ENCODE peak calls at places on chromosome 13, in ten cellular contexts. One of them, this sample, is unnamed. For H3K4me1, the result is how much of the 10 kb centered on the place peaks cover.

GRCh38 chr13:69567514-69567913 is 540.1 kb upstream of the ATXN8OS start:
- DNase-seq in CD8-positive, alpha-beta memory T cell: no peak
- DNase-seq in left lung: no peak
- DNase-seq in psoas muscle: no peak
- DNase-seq in ascending aorta: no peak
- DNase-seq in naive thymus-derived CD4-positive, alpha-beta T cell: no peak
- DNase-seq in CD4-positive, CD25-positive, alpha-beta regulatory T cell: no peak
- DNase-seq in NT2/D1: no peak
- DNase-seq in GM23338: no peak
- DNase-seq in Karpas-422: no peak
- DNase-seq in this sample: no peak

GRCh38 chr13:43154083-43154739 is 130.8 kb downstream of the DNAJC15 start:
- DNase-seq in CD4-positive, CD25-positive, alpha-beta regulatory T cell: no peak
- DNase-seq in psoas muscle: no peak
- DNase-seq in CD8-positive, alpha-beta memory T cell: no peak
- DNase-seq in GM23338: no peak
- DNase-seq in ascending aorta: no peak
- DNase-seq in left lung: no peak
- DNase-seq in NT2/D1: no peak
- DNase-seq in naive thymus-derived CD4-positive, alpha-beta T cell: no peak
- DNase-seq in Karpas-422: no peak
- DNase-seq in this sample: no peak

GRCh38 chr13:79675931-79676658 is 195.1 kb downstream of the NDFIP2 start:
- DNase-seq in Karpas-422: no peak
- DNase-seq in naive thymus-derived CD4-positive, alpha-beta T cell: no peak
- DNase-seq in CD8-positive, alpha-beta memory T cell: no peak
- DNase-seq in ascending aorta: no peak
- DNase-seq in GM23338: no peak
- DNase-seq in left lung: no peak
- DNase-seq in CD4-positive, CD25-positive, alpha-beta regulatory T cell: no peak
- DNase-seq in NT2/D1: no peak
- DNase-seq in psoas muscle: no peak
- DNase-seq in this sample: no peak

GRCh38 chr13:35768551-35768950 is 292.1 kb upstream of the MAB21L1 start:
- DNase-seq in GM23338: no peak
- DNase-seq in CD8-positive, alpha-beta memory T cell: no peak
- DNase-seq in naive thymus-derived CD4-positive, alpha-beta T cell: no peak
- DNase-seq in NT2/D1: no peak
- DNase-seq in ascending aorta: no peak
- DNase-seq in CD4-positive, CD25-positive, alpha-beta regulatory T cell: no peak
- DNase-seq in Karpas-422: no peak
- DNase-seq in left lung: no peak
- DNase-seq in psoas muscle: no peak
- DNase-seq in this sample: no peak

GRCh38 chr13:97140611-97141010 is 81.5 kb upstream of the MBNL2 start:
- DNase-seq in psoas muscle: no peak
- DNase-seq in NT2/D1: no peak
- DNase-seq in CD8-positive, alpha-beta memory T cell: no peak
- DNase-seq in CD4-positive, CD25-positive, alpha-beta regulatory T cell: no peak
- DNase-seq in Karpas-422: no peak
- DNase-seq in ascending aorta: no peak
- DNase-seq in naive thymus-derived CD4-positive, alpha-beta T cell: no peak
- DNase-seq in left lung: no peak
- DNase-seq in GM23338: no peak
- DNase-seq in this sample: no peak

GRCh38 chr13:113658836-113659235 is 838 bp upstream of the ATP4B start:
- DNase-seq in ascending aorta: peak
- DNase-seq in psoas muscle: peak
- DNase-seq in CD8-positive, alpha-beta memory T cell: no peak
- DNase-seq in naive thymus-derived CD4-positive, alpha-beta T cell: no peak
- DNase-seq in left lung: peak
- DNase-seq in NT2/D1: no peak
- DNase-seq in GM23338: no peak
- DNase-seq in Karpas-422: no peak
- DNase-seq in CD4-positive, CD25-positive, alpha-beta regulatory T cell: no peak
- DNase-seq in this sample: peak

GRCh38 chr13:40121711-40122110 is 466.2 kb downstream of the COG6 start:
- DNase-seq in CD8-positive, alpha-beta memory T cell: no peak
- DNase-seq in left lung: no peak
- DNase-seq in psoas muscle: no peak
- DNase-seq in ascending aorta: no peak
- DNase-seq in naive thymus-derived CD4-positive, alpha-beta T cell: no peak
- DNase-seq in Karpas-422: no peak
- DNase-seq in NT2/D1: no peak
- DNase-seq in CD4-positive, CD25-positive, alpha-beta regulatory T cell: no peak
- DNase-seq in GM23338: no peak
- DNase-seq in this sample: no peak

GRCh38 chr13:73090116-73090811 is 31.5 kb downstream of the KLF5 start:
- DNase-seq in Karpas-422: no peak
- DNase-seq in naive thymus-derived CD4-positive, alpha-beta T cell: no peak
- DNase-seq in psoas muscle: no peak
- DNase-seq in left lung: no peak
- DNase-seq in GM23338: peak
- DNase-seq in CD8-positive, alpha-beta memory T cell: no peak
- DNase-seq in ascending aorta: no peak
- DNase-seq in NT2/D1: peak
- DNase-seq in CD4-positive, CD25-positive, alpha-beta regulatory T cell: no peak
- DNase-seq in this sample: peak

GRCh38 chr13:80858131-80858530 is 517.2 kb upstream of the SPRY2 start:
- DNase-seq in psoas muscle: no peak
- DNase-seq in Karpas-422: no peak
- DNase-seq in left lung: no peak
- DNase-seq in naive thymus-derived CD4-positive, alpha-beta T cell: no peak
- DNase-seq in CD8-positive, alpha-beta memory T cell: no peak
- DNase-seq in GM23338: peak
- DNase-seq in CD4-positive, CD25-positive, alpha-beta regulatory T cell: no peak
- DNase-seq in ascending aorta: no peak
- DNase-seq in NT2/D1: no peak
- DNase-seq in this sample: no peak

GRCh38 chr13:65926750-65927171 is 1303.4 kb downstream of the PCDH9 start:
- DNase-seq in naive thymus-derived CD4-positive, alpha-beta T cell: no peak
- DNase-seq in ascending aorta: peak
- DNase-seq in psoas muscle: peak
- DNase-seq in CD8-positive, alpha-beta memory T cell: no peak
- DNase-seq in Karpas-422: peak
- DNase-seq in CD4-positive, CD25-positive, alpha-beta regulatory T cell: no peak
- DNase-seq in GM23338: peak
- DNase-seq in left lung: no peak
- DNase-seq in NT2/D1: peak
- DNase-seq in this sample: peak

GRCh38 chr13:50015263-50015662 is at the start of gene KCNRG:
- DNase-seq in GM23338: peak
- DNase-seq in CD8-positive, alpha-beta memory T cell: no peak
- DNase-seq in left lung: no peak
- DNase-seq in CD4-positive, CD25-positive, alpha-beta regulatory T cell: no peak
- DNase-seq in ascending aorta: no peak
- DNase-seq in Karpas-422: no peak
- DNase-seq in psoas muscle: no peak
- DNase-seq in NT2/D1: no peak
- DNase-seq in naive thymus-derived CD4-positive, alpha-beta T cell: no peak
- DNase-seq in this sample: no peak

GRCh38 chr13:49444517-49445395 is 682 bp downstream of the SETDB2 start:
- DNase-seq in CD4-positive, CD25-positive, alpha-beta regulatory T cell: peak
- DNase-seq in naive thymus-derived CD4-positive, alpha-beta T cell: peak
- DNase-seq in ascending aorta: no peak
- DNase-seq in psoas muscle: no peak
- DNase-seq in GM23338: peak
- DNase-seq in CD8-positive, alpha-beta memory T cell: peak
- DNase-seq in Karpas-422: peak
- DNase-seq in NT2/D1: no peak
- DNase-seq in left lung: no peak
- DNase-seq in this sample: no peak

GRCh38 chr13:79522583-79522982 is 41.6 kb downstream of the NDFIP2 start:
- DNase-seq in NT2/D1: no peak
- DNase-seq in naive thymus-derived CD4-positive, alpha-beta T cell: no peak
- DNase-seq in left lung: no peak
- DNase-seq in psoas muscle: no peak
- DNase-seq in GM23338: no peak
- DNase-seq in Karpas-422: no peak
- DNase-seq in ascending aorta: no peak
- DNase-seq in CD8-positive, alpha-beta memory T cell: no peak
- DNase-seq in CD4-positive, CD25-positive, alpha-beta regulatory T cell: no peak
- DNase-seq in this sample: no peak

GRCh38 chr13:44732503-44733098 is 156.5 kb upstream of the TSC22D1 start:
- DNase-seq in naive thymus-derived CD4-positive, alpha-beta T cell: no peak
- DNase-seq in GM23338: peak
- DNase-seq in Karpas-422: no peak
- DNase-seq in left lung: no peak
- DNase-seq in psoas muscle: peak
- DNase-seq in CD4-positive, CD25-positive, alpha-beta regulatory T cell: no peak
- DNase-seq in CD8-positive, alpha-beta memory T cell: no peak
- DNase-seq in NT2/D1: no peak
- DNase-seq in ascending aorta: no peak
- DNase-seq in this sample: peak

GRCh38 chr13:112881656-112882554 is 87.1 kb upstream of the MCF2L start:
- DNase-seq in psoas muscle: peak
- DNase-seq in NT2/D1: no peak
- DNase-seq in CD8-positive, alpha-beta memory T cell: no peak
- DNase-seq in Karpas-422: no peak
- DNase-seq in CD4-positive, CD25-positive, alpha-beta regulatory T cell: no peak
- DNase-seq in GM23338: no peak
- DNase-seq in ascending aorta: no peak
- DNase-seq in left lung: peak
- DNase-seq in naive thymus-derived CD4-positive, alpha-beta T cell: no peak
- DNase-seq in this sample: no peak

GRCh38 chr13:28329395-28330158 is 165.4 kb downstream of the FLT1 start:
- DNase-seq in NT2/D1: no peak
- DNase-seq in left lung: no peak
- DNase-seq in naive thymus-derived CD4-positive, alpha-beta T cell: no peak
- DNase-seq in CD8-positive, alpha-beta memory T cell: no peak
- DNase-seq in Karpas-422: peak
- DNase-seq in psoas muscle: no peak
- DNase-seq in GM23338: no peak
- DNase-seq in ascending aorta: peak
- DNase-seq in CD4-positive, CD25-positive, alpha-beta regulatory T cell: no peak
- DNase-seq in this sample: no peak

GRCh38 chr13:111330211-111330610 is 9.8 kb downstream of the TEX29 start:
- DNase-seq in GM23338: no peak
- DNase-seq in NT2/D1: no peak
- DNase-seq in psoas muscle: no peak
- DNase-seq in Karpas-422: no peak
- DNase-seq in CD8-positive, alpha-beta memory T cell: no peak
- DNase-seq in naive thymus-derived CD4-positive, alpha-beta T cell: no peak
- DNase-seq in CD4-positive, CD25-positive, alpha-beta regulatory T cell: no peak
- DNase-seq in ascending aorta: peak
- DNase-seq in left lung: no peak
- DNase-seq in this sample: no peak

GRCh38 chr13:49246850-49247721 is 639 bp upstream of the CDADC1 start:
- DNase-seq in NT2/D1: no peak
- DNase-seq in CD8-positive, alpha-beta memory T cell: no peak
- DNase-seq in ascending aorta: no peak
- DNase-seq in naive thymus-derived CD4-positive, alpha-beta T cell: no peak
- DNase-seq in Karpas-422: no peak
- DNase-seq in left lung: no peak
- DNase-seq in CD4-positive, CD25-positive, alpha-beta regulatory T cell: no peak
- DNase-seq in psoas muscle: no peak
- DNase-seq in GM23338: no peak
- DNase-seq in this sample: no peak

GRCh38 chr13:23350009-23350408 is 83.5 kb downstream of the SACS start:
- DNase-seq in CD4-positive, CD25-positive, alpha-beta regulatory T cell: no peak
- DNase-seq in naive thymus-derived CD4-positive, alpha-beta T cell: no peak
- DNase-seq in GM23338: no peak
- DNase-seq in NT2/D1: no peak
- DNase-seq in ascending aorta: no peak
- DNase-seq in psoas muscle: no peak
- DNase-seq in left lung: no peak
- DNase-seq in CD8-positive, alpha-beta memory T cell: no peak
- DNase-seq in Karpas-422: no peak
- DNase-seq in this sample: no peak

GRCh38 chr13:74573654-74574053 is 439.4 kb upstream of the KLF12 start:
- DNase-seq in GM23338: peak
- DNase-seq in Karpas-422: peak
- DNase-seq in psoas muscle: no peak
- DNase-seq in ascending aorta: no peak
- DNase-seq in CD8-positive, alpha-beta memory T cell: no peak
- DNase-seq in naive thymus-derived CD4-positive, alpha-beta T cell: no peak
- DNase-seq in NT2/D1: peak
- DNase-seq in CD4-positive, CD25-positive, alpha-beta regulatory T cell: no peak
- DNase-seq in left lung: no peak
- DNase-seq in this sample: no peak

GRCh38 chr13:46126074-46126473 is 21.2 kb upstream of the CPB2 start:
- DNase-seq in GM23338: no peak
- DNase-seq in Karpas-422: no peak
- DNase-seq in CD8-positive, alpha-beta memory T cell: no peak
- DNase-seq in ascending aorta: no peak
- DNase-seq in NT2/D1: no peak
- DNase-seq in naive thymus-derived CD4-positive, alpha-beta T cell: no peak
- DNase-seq in left lung: no peak
- DNase-seq in psoas muscle: no peak
- DNase-seq in CD4-positive, CD25-positive, alpha-beta regulatory T cell: no peak
- DNase-seq in this sample: no peak

GRCh38 chr13:99418663-99419140 is 82.6 kb upstream of the TM9SF2 start:
- DNase-seq in CD4-positive, CD25-positive, alpha-beta regulatory T cell: no peak
- DNase-seq in GM23338: no peak
- DNase-seq in psoas muscle: peak
- DNase-seq in left lung: no peak
- DNase-seq in CD8-positive, alpha-beta memory T cell: no peak
- DNase-seq in Karpas-422: no peak
- DNase-seq in NT2/D1: no peak
- DNase-seq in naive thymus-derived CD4-positive, alpha-beta T cell: no peak
- DNase-seq in ascending aorta: peak
- DNase-seq in this sample: peak
- H3K4me1 ChIP-seq in CD4-positive, CD25-positive, alpha-beta regulatory T cell: under half
- H3K4me1 ChIP-seq in GM23338: under half
- H3K4me1 ChIP-seq in psoas muscle: under half
- H3K4me1 ChIP-seq in left lung: under half
- H3K4me1 ChIP-seq in CD8-positive, alpha-beta memory T cell: half or more
- H3K4me1 ChIP-seq in Karpas-422: under half
- H3K4me1 ChIP-seq in NT2/D1: under half
- H3K4me1 ChIP-seq in naive thymus-derived CD4-positive, alpha-beta T cell: half or more
- H3K4me1 ChIP-seq in ascending aorta: under half
- H3K4me1 ChIP-seq in this sample: under half

GRCh38 chr13:51590231-51590630 is 6.0 kb downstream of the WDFY2 start:
- DNase-seq in naive thymus-derived CD4-positive, alpha-beta T cell: no peak
- DNase-seq in Karpas-422: no peak
- DNase-seq in NT2/D1: no peak
- DNase-seq in ascending aorta: no peak
- DNase-seq in left lung: no peak
- DNase-seq in GM23338: no peak
- DNase-seq in CD4-positive, CD25-positive, alpha-beta regulatory T cell: no peak
- DNase-seq in CD8-positive, alpha-beta memory T cell: no peak
- DNase-seq in psoas muscle: no peak
- DNase-seq in this sample: no peak
- H3K4me1 ChIP-seq in naive thymus-derived CD4-positive, alpha-beta T cell: under half
- H3K4me1 ChIP-seq in Karpas-422: under half
- H3K4me1 ChIP-seq in NT2/D1: under half
- H3K4me1 ChIP-seq in ascending aorta: under half
- H3K4me1 ChIP-seq in left lung: under half
- H3K4me1 ChIP-seq in GM23338: half or more
- H3K4me1 ChIP-seq in CD4-positive, CD25-positive, alpha-beta regulatory T cell: under half
- H3K4me1 ChIP-seq in CD8-positive, alpha-beta memory T cell: under half
- H3K4me1 ChIP-seq in psoas muscle: under half
- H3K4me1 ChIP-seq in this sample: half or more

GRCh38 chr13:25981060-25981459 is 70.8 kb downstream of the SHISA2 start:
- DNase-seq in ascending aorta: no peak
- DNase-seq in Karpas-422: no peak
- DNase-seq in naive thymus-derived CD4-positive, alpha-beta T cell: no peak
- DNase-seq in GM23338: no peak
- DNase-seq in left lung: no peak
- DNase-seq in CD4-positive, CD25-positive, alpha-beta regulatory T cell: no peak
- DNase-seq in NT2/D1: no peak
- DNase-seq in psoas muscle: no peak
- DNase-seq in CD8-positive, alpha-beta memory T cell: no peak
- DNase-seq in this sample: no peak
- H3K4me1 ChIP-seq in ascending aorta: under half
- H3K4me1 ChIP-seq in Karpas-422: under half
- H3K4me1 ChIP-seq in naive thymus-derived CD4-positive, alpha-beta T cell: under half
- H3K4me1 ChIP-seq in GM23338: under half
- H3K4me1 ChIP-seq in left lung: under half
- H3K4me1 ChIP-seq in CD4-positive, CD25-positive, alpha-beta regulatory T cell: under half
- H3K4me1 ChIP-seq in NT2/D1: under half
- H3K4me1 ChIP-seq in psoas muscle: under half
- H3K4me1 ChIP-seq in CD8-positive, alpha-beta memory T cell: under half
- H3K4me1 ChIP-seq in this sample: under half

GRCh38 chr13:29434217-29434940 is 161.1 kb downstream of the SLC7A1 start:
- DNase-seq in CD4-positive, CD25-positive, alpha-beta regulatory T cell: no peak
- DNase-seq in GM23338: no peak
- DNase-seq in Karpas-422: peak
- DNase-seq in left lung: no peak
- DNase-seq in ascending aorta: no peak
- DNase-seq in naive thymus-derived CD4-positive, alpha-beta T cell: no peak
- DNase-seq in NT2/D1: no peak
- DNase-seq in psoas muscle: no peak
- DNase-seq in CD8-positive, alpha-beta memory T cell: no peak
- DNase-seq in this sample: no peak
- H3K4me1 ChIP-seq in CD4-positive, CD25-positive, alpha-beta regulatory T cell: under half
- H3K4me1 ChIP-seq in GM23338: under half
- H3K4me1 ChIP-seq in Karpas-422: under half
- H3K4me1 ChIP-seq in left lung: under half
- H3K4me1 ChIP-seq in ascending aorta: half or more
- H3K4me1 ChIP-seq in naive thymus-derived CD4-positive, alpha-beta T cell: under half
- H3K4me1 ChIP-seq in NT2/D1: under half
- H3K4me1 ChIP-seq in psoas muscle: under half
- H3K4me1 ChIP-seq in CD8-positive, alpha-beta memory T cell: under half
- H3K4me1 ChIP-seq in this sample: under half